ENCODE peak calls at places on chromosomes 2 and 18, in seven cellular contexts. I, K, N, T, Q, D and P are unnamed samples.

GRCh38 chr2:37766087-37766486 is 94.6 kb upstream of the CDC42EP3 start:
- DNase-seq in D (no peak), N (peak), K (peak), T (no peak), Q (no peak), I (no peak), P (no peak)

GRCh38 chr2:24885221-24886113 is 34.6 kb downstream of the ADCY3 start:
- DNase-seq in D (no peak), T (no peak), N (no peak), I (peak), Q (no peak), K (no peak), P (no peak)

GRCh38 chr18:61187971-61188370 is 145.3 kb upstream of the CDH20 start:
- DNase-seq in T (no peak), Q (no peak), D (no peak), K (no peak), I (no peak), N (no peak), P (no peak)

GRCh38 chr18:41134426-41134825 is 820.6 kb upstream of the PIK3C3 start:
- DNase-seq in I (peak), D (no peak), Q (no peak), T (no peak), N (no peak), K (peak), P (no peak)

GRCh38 chr2:187319441-187320108 is 128.5 kb downstream of the CALCRL start:
- DNase-seq in Q (no peak), T (peak), N (no peak), I (no peak), K (peak), D (no peak), P (no peak)

GRCh38 chr2:119485336-119486110 is 38.8 kb downstream of the SCTR start:
- DNase-seq in N (no peak), K (peak), Q (no peak), I (no peak), T (peak), D (no peak), P (no peak)

GRCh38 chr2:236219411-236219810 is 44.8 kb downstream of the ASB18 start:
- DNase-seq in K (no peak), D (no peak), Q (no peak), T (no peak), I (no peak), N (no peak), P (no peak)

GRCh38 chr2:89767581-89768435 is 1076.3 kb downstream of the RPIA start:
- DNase-seq in K (no peak), N (no peak), D (no peak), Q (no peak), T (peak), I (no peak), P (no peak)

GRCh38 chr18:63185979-63186378 is 133.6 kb downstream of the BCL2 start:
- DNase-seq in T (no peak), K (no peak), Q (no peak), N (no peak), D (no peak), I (peak), P (no peak)

GRCh38 chr2:100993294-100993693 is 8.8 kb upstream of the RPL31 start:
- DNase-seq in Q (no peak), D (no peak), N (no peak), I (no peak), T (no peak), K (no peak), P (no peak)

GRCh38 chr18:23257686-23258565 is 122.6 kb downstream of the CABLES1 start:
- DNase-seq in T (no peak), I (peak), K (peak), D (no peak), Q (no peak), N (no peak), P (no peak)

GRCh38 chr2:75047907-75048625 is 89.6 kb downstream of the POLE4 start:
- DNase-seq in T (no peak), D (no peak), N (peak), K (peak), Q (no peak), I (peak), P (no peak)

GRCh38 chr18:27411911-27412310 is 226.8 kb upstream of the CHST9 start:
- DNase-seq in D (peak), K (peak), T (no peak), I (no peak), Q (no peak), N (no peak), P (no peak)

GRCh38 chr2:205130111-205130829 is 552.0 kb upstream of the NRP2 start:
- DNase-seq in I (no peak), N (no peak), K (no peak), D (no peak), Q (no peak), T (no peak), P (no peak)

GRCh38 chr18:6435731-6436130 is 21.0 kb upstream of the L3MBTL4 start:
- DNase-seq in K (no peak), I (no peak), Q (no peak), D (no peak), T (no peak), N (no peak), P (no peak)

GRCh38 chr2:31060397-31060796 is 77.8 kb downstream of the GALNT14 start:
- DNase-seq in K (no peak), D (no peak), I (no peak), N (no peak), Q (no peak), T (peak), P (no peak)

GRCh38 chr2:23698733-23699391 is 228.1 kb downstream of the ATAD2B start:
- DNase-seq in N (no peak), T (peak), I (peak), D (no peak), K (no peak), Q (no peak), P (peak)

GRCh38 chr2:158205215-158205614 is 103.5 kb downstream of the UPP2 start:
- DNase-seq in N (no peak), Q (no peak), K (no peak), T (no peak), I (no peak), D (no peak), P (no peak)

GRCh38 chr2:194714541-194714940 is 942.5 kb upstream of the SLC39A10 start:
- DNase-seq in T (no peak), N (no peak), Q (no peak), K (no peak), I (no peak), D (no peak), P (no peak)

GRCh38 chr18:49071365-49071764 is 120.6 kb upstream of the SMAD7 start:
- DNase-seq in T (no peak), I (no peak), D (no peak), K (no peak), Q (no peak), N (no peak), P (no peak)

GRCh38 chr2:60867007-60867406 is 14.4 kb upstream of the REL start:
- DNase-seq in I (no peak), T (no peak), N (no peak), D (no peak), Q (no peak), K (no peak), P (no peak)

GRCh38 chr2:74401891-74402290 is 19.5 kb downstream of the C2orf81 start:
- DNase-seq in T (no peak), N (no peak), D (no peak), Q (no peak), I (no peak), K (no peak), P (no peak)

GRCh38 chr2:97664636-97664970 is 759 bp upstream of the ACTR1B start:
- DNase-seq in D (no peak), N (peak), I (no peak), T (no peak), Q (no peak), K (peak), P (no peak)

GRCh38 chr2:127661949-127662510 is 13.3 kb downstream of the LIMS2 start:
- DNase-seq in T (peak), I (no peak), D (no peak), Q (no peak), N (no peak), K (peak), P (no peak)

GRCh38 chr18:2303517-2304238 is 267.6 kb downstream of the METTL4 start:
- DNase-seq in Q (no peak), K (peak), N (peak), D (no peak), T (no peak), I (no peak), P (no peak)

GRCh38 chr2:232315049-232315922 is 63.3 kb upstream of the ALPP start:
- DNase-seq in Q (no peak), N (no peak), D (no peak), K (peak), T (peak), I (peak), P (peak)

GRCh38 chr18:67133669-67134068 is 382.9 kb downstream of the DSEL start:
- DNase-seq in I (no peak), Q (no peak), K (no peak), D (no peak), T (no peak), N (no peak), P (no peak)

GRCh38 chr18:32343634-32344033 is 127.0 kb downstream of the GAREM1 start:
- DNase-seq in T (no peak), K (no peak), N (no peak), Q (no peak), D (no peak), I (no peak), P (no peak)

GRCh38 chr18:77207540-77207939 is 42.1 kb upstream of the GALR1 start:
- DNase-seq in N (peak), I (peak), D (peak), K (peak), Q (peak), T (peak), P (no peak)

GRCh38 chr2:170816499-170817246 is at the start of gene GAD1:
- DNase-seq in N (peak), I (peak), K (peak), Q (peak), D (peak), T (peak), P (no peak)

GRCh38 chr2:238019962-238020361 is 40.8 kb upstream of the SCLY start:
- DNase-seq in K (peak), T (no peak), D (no peak), N (no peak), Q (no peak), I (no peak), P (no peak)

GRCh38 chr18:55421612-55422381 is 166.2 kb downstream of the TCF4 start:
- DNase-seq in T (no peak), D (no peak), K (peak), I (no peak), Q (no peak), N (no peak), P (no peak)

GRCh38 chr2:216497382-216497781 is 1.3 kb upstream of the RPL37A start:
- DNase-seq in Q (no peak), N (no peak), K (no peak), I (no peak), D (no peak), T (no peak), P (peak)
- H3K4me3 ChIP-seq in Q (no peak), N (peak), K (peak), I (no peak), D (peak), T (peak), P (peak)

DNA sequence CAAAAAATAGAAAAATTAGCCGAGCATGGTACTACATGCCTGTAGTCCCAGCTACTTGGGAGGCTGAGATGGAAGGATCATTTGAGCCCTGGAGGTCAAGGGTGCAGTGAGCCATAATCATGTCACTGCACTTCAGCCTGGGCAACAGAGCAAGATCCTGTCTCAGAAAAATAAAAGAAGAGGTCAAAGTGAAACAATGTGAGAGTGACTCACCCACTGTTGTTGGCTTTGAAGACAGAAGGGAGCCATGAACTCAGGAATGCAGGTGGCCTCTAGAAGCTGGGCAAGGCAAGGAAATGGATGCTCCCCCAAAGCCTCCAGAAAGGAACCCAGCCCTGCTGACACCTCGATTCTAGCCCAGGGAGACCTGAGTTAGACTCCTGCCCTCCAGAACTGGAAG is 3.7 kb upstream of the TMEM214 start:
- DNase-seq in K (no peak), Q (no peak), D (no peak), N (no peak), T (no peak), I (no peak), P (no peak)
- H3K4me3 ChIP-seq in K (no peak), Q (no peak), D (no peak), N (no peak), T (no peak), I (no peak), P (no peak)

GRCh38 chr2:196464311-196464710 is 175.2 kb upstream of the CCDC150 start:
- DNase-seq in I (peak), D (no peak), K (no peak), T (no peak), Q (no peak), N (no peak), P (no peak)

GRCh38 chr2:196454492-196454891 is 185.0 kb upstream of the CCDC150 start:
- DNase-seq in K (no peak), I (no peak), N (no peak), Q (no peak), T (no peak), D (no peak), P (no peak)

GRCh38 chr2:196463706-196464105 is 175.8 kb upstream of the CCDC150 start:
- DNase-seq in N (no peak), I (no peak), D (no peak), T (no peak), Q (no peak), K (no peak), P (no peak)

GRCh38 chr2:196453613-196454047 is 185.9 kb upstream of the CCDC150 start:
- DNase-seq in D (peak), N (peak), K (peak), T (no peak), I (peak), Q (no peak), P (no peak)

DNA sequence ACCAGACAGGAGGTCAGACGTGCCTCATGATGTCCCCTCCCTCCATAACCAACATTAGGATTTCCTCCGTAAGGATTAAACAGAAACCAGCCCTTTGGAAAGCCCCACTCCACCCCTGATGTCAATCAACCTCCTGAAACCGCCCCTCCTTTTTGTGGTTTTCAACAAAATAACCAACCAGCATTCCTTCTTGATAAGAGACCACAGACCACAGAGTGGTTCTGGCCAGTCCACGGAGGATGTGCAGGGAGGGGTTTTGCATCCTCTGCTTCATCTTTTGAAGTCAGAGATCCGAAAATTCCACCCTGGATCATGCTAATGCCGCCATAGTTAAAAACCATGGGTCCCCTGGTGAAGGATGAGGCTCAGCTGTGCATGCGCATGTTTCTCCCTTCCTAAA is 180.0 kb upstream of the CCDC150 start:
- DNase-seq in Q (no peak), N (no peak), I (peak), T (no peak), K (no peak), D (no peak), P (no peak)
- H3K4me3 ChIP-seq in Q (no peak), N (no peak), I (no peak), T (no peak), K (no peak), D (no peak), P (peak)

DNA sequence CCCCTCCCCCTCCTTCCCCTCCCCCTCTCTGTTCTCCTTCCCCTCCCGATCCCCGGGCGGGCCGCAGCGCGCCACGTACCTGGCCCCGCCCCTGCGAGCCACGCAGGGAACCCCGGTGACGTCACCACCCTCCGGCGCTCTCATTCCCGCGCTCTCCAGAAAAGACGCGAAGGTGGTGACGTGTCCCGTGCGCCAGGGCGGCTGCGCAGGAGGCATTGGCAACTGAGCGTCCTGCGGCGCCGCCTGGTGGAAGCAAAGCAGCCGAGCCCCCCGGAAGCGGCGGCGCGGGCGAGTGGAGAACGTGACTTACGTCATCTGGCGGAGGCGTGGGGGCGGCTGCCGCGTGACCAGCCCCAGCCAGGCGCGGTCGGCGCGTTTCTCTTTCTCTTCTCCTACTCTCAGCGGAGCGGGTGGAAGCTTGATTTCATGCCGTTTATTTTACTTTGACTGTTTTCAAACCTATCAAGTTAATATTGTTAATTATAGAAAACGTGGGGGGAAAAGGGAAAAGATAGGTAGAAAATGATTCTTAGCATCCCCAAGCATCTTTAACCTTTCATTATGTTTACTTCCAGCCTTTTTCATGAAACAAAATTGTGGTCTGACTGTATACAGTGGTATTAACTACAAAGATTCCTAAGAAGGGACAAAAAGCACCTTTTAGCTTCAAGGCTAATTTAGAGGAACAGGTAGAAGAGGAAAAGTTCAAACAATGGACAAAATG is 48.1 kb downstream of the C2orf42 start:
- DNase-seq in I (peak), N (peak), T (peak), D (peak), K (peak), Q (peak), P (peak)
- H3K4me3 ChIP-seq in I (peak), N (peak), T (peak), D (peak), K (peak), Q (peak), P (peak)

DNA sequence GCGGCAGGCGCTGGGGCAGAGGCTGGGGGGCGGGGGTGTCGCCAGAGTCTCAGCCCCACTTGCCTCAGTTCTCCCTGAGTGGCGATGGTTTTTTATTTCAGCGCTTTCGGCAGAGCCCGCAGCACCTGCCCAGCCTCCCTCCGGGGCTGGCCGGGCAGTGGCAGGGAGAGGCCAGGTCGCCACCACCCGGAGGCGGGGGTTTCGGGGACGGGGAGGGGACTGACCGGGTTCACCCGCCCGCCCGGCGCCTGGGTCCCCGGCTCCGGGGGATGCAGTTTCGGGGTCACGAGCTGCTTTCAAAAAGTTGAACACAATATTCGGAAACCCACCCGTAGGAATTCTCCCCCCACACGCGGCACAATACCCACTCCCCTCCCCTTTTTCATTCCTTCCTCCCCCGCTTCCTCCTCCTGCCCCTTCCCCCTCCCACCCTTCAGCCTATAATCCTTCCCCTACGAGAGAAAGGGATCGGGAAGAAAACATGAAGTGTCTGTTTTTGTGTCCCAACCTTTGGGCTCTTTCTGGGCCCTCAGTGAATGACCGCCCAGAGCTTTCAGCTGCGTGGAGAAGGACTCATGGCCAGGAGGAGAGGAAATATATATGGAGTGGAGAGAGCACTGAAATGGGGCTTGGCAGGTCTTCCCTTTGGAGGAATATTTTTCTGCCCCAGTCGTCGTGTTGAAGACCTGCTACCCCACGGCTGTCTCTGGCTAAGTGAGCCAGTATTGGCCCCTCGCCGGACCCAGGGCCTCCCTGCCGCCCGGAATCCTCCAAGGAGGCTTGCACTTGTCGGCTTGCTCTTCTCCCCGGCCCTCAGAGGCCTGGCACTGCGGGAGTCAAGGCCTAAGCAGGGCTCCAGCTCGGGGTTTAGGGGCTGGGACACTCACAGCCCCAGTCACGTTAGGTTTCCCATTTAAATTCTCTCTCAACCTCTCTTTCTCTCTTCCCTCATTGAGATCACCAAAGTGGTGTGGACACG is 2.1 kb upstream of the SIX3 start:
- DNase-seq in K (no peak), Q (no peak), T (no peak), N (no peak), D (no peak), I (no peak), P (no peak)
- H3K4me3 ChIP-seq in K (peak), Q (no peak), T (peak), N (peak), D (peak), I (no peak), P (peak)